ENCODE peak calls at places on chromosomes 2 and 18, in eight cellular contexts. N, M, B, K, A, O, F and U are unnamed samples.

GRCh38 chr2:62149708-62150107 is 46.2 kb upstream of the B3GNT2 start:
- DNase-seq in N (no peak), M (no peak), B (no peak), K (no peak), A (peak), O (no peak), F (no peak), U (peak)

GRCh38 chr2:10237392-10238321 is 65.0 kb upstream of the HPCAL1 start:
- DNase-seq in N (no peak), M (no peak), B (no peak), K (no peak), A (no peak), O (peak), F (no peak), U (no peak)

GRCh38 chr2:233867993-233868532 is at the start of gene MSL3B:
- DNase-seq in N (peak), M (peak), B (peak), K (peak), A (peak), O (no peak), F (peak), U (peak)

GRCh38 chr2:6310186-6310909 is 555.4 kb downstream of the CMPK2 start:
- DNase-seq in N (no peak), M (peak), B (no peak), K (no peak), A (no peak), O (no peak), F (no peak), U (no peak)

GRCh38 chr2:145845207-145845894 is 1325.4 kb upstream of the ZEB2 start:
- DNase-seq in N (no peak), M (peak), B (no peak), K (no peak), A (no peak), O (no peak), F (no peak), U (peak)

GRCh38 chr2:8456149-8457091 is 225.4 kb upstream of the ID2 start:
- DNase-seq in N (no peak), M (no peak), B (no peak), K (no peak), A (no peak), O (peak), F (peak), U (no peak)

GRCh38 chr2:207748993-207749392 is 20.7 kb downstream of the FZD5 start:
- DNase-seq in N (no peak), M (no peak), B (no peak), K (no peak), A (no peak), O (no peak), F (no peak), U (no peak)

GRCh38 chr2:103159018-103159417 is 397.2 kb downstream of the TMEM182 start:
- DNase-seq in N (no peak), M (no peak), B (no peak), K (peak), A (no peak), O (no peak), F (no peak), U (no peak)

GRCh38 chr2:88489181-88489580 is 36.7 kb upstream of the FOXI3 start:
- DNase-seq in N (no peak), M (peak), B (no peak), K (no peak), A (no peak), O (no peak), F (no peak), U (no peak)

GRCh38 chr2:66432801-66433694 is 1.9 kb upstream of the MEIS1 start:
- DNase-seq in N (peak), M (peak), B (no peak), K (peak), A (peak), O (peak), F (no peak), U (peak)

GRCh38 chr2:132760405-132760804 is 90.4 kb upstream of the LYPD1 start:
- DNase-seq in N (no peak), M (no peak), B (no peak), K (no peak), A (no peak), O (no peak), F (no peak), U (no peak)

GRCh38 chr18:14997367-14997766 is 249.4 kb downstream of the ANKRD30B start:
- DNase-seq in N (no peak), M (no peak), B (no peak), K (no peak), A (no peak), O (peak), F (no peak), U (no peak)

GRCh38 chr18:5103286-5103685 is 93.8 kb downstream of the AKAIN1 start:
- DNase-seq in N (no peak), M (no peak), B (no peak), K (no peak), A (no peak), O (no peak), F (no peak), U (no peak)

GRCh38 chr2:219461061-219461514 is 26.4 kb downstream of the SPEG start:
- DNase-seq in N (no peak), M (no peak), B (no peak), K (peak), A (no peak), O (peak), F (no peak), U (no peak)

GRCh38 chr2:13682878-13683277 is 949.6 kb upstream of the LRATD1 start:
- DNase-seq in N (no peak), M (no peak), B (no peak), K (no peak), A (peak), O (no peak), F (no peak), U (peak)

GRCh38 chr18:26440644-26441043 is 107.7 kb downstream of the KCTD1 start:
- DNase-seq in N (no peak), M (no peak), B (no peak), K (no peak), A (no peak), O (no peak), F (no peak), U (no peak)

GRCh38 chr2:179129574-179130238 is 79.8 kb upstream of the CCDC141 start:
- DNase-seq in N (no peak), M (no peak), B (no peak), K (peak), A (peak), O (no peak), F (no peak), U (peak)

GRCh38 chr18:69941183-69941582 is 6.5 kb downstream of the CD226 start:
- DNase-seq in N (no peak), M (no peak), B (no peak), K (no peak), A (no peak), O (no peak), F (no peak), U (no peak)

GRCh38 chr2:200786826-200787225 is 24.9 kb upstream of the BZW1 start:
- DNase-seq in N (no peak), M (no peak), B (no peak), K (no peak), A (peak), O (no peak), F (no peak), U (peak)

GRCh38 chr2:112705576-112705975 is 15.2 kb upstream of the NT5DC4 start:
- DNase-seq in N (no peak), M (no peak), B (no peak), K (no peak), A (no peak), O (no peak), F (no peak), U (no peak)

GRCh38 chr2:168138369-168138768 is 109.0 kb downstream of the STK39 start:
- DNase-seq in N (no peak), M (no peak), B (no peak), K (no peak), A (no peak), O (no peak), F (no peak), U (peak)

GRCh38 chr2:134253117-134253704 is 661 bp upstream of the MGAT5 start:
- DNase-seq in N (no peak), M (no peak), B (no peak), K (no peak), A (no peak), O (no peak), F (no peak), U (no peak)

GRCh38 chr18:14941256-14941655 is 193.3 kb downstream of the ANKRD30B start:
- DNase-seq in N (no peak), M (no peak), B (no peak), K (no peak), A (no peak), O (no peak), F (no peak), U (no peak)

GRCh38 chr2:226660524-226660923 is 139.1 kb downstream of the IRS1 start:
- DNase-seq in N (no peak), M (no peak), B (no peak), K (peak), A (peak), O (no peak), F (no peak), U (peak)

GRCh38 chr2:172950565-172950964 is 125.1 kb upstream of the MAP3K20 start:
- DNase-seq in N (no peak), M (no peak), B (no peak), K (no peak), A (no peak), O (no peak), F (no peak), U (no peak)

GRCh38 chr2:178220814-178221213 is 26.5 kb downstream of the OSBPL6 start:
- DNase-seq in N (no peak), M (no peak), B (no peak), K (no peak), A (no peak), O (no peak), F (no peak), U (no peak)

GRCh38 chr2:174877796-174878195 is 113.5 kb upstream of the CHRNA1 start:
- DNase-seq in N (no peak), M (no peak), B (no peak), K (no peak), A (no peak), O (no peak), F (no peak), U (no peak)

GRCh38 chr18:59667488-59667887 is 29.7 kb downstream of the CCBE1 start:
- DNase-seq in N (no peak), M (no peak), B (no peak), K (no peak), A (no peak), O (no peak), F (no peak), U (no peak)

GRCh38 chr2:38933653-38934052 is 44.0 kb downstream of the ARHGEF33 start:
- DNase-seq in N (no peak), M (no peak), B (no peak), K (peak), A (peak), O (no peak), F (no peak), U (peak)

GRCh38 chr2:236641051-236641450 is 71.4 kb downstream of the ACKR3 start:
- DNase-seq in N (no peak), M (no peak), B (no peak), K (no peak), A (no peak), O (no peak), F (no peak), U (no peak)

GRCh38 chr2:58594175-58594574 is 353.1 kb upstream of the FANCL start:
- DNase-seq in N (no peak), M (peak), B (no peak), K (peak), A (peak), O (no peak), F (no peak), U (no peak)

GRCh38 chr2:132667716-132668115 is 2.3 kb downstream of the LYPD1 start:
- DNase-seq in N (no peak), M (no peak), B (no peak), K (no peak), A (no peak), O (no peak), F (no peak), U (no peak)

GRCh38 chr2:22276696-22277095 is 1108.3 kb upstream of the KLHL29 start:
- DNase-seq in N (no peak), M (no peak), B (no peak), K (no peak), A (no peak), O (no peak), F (no peak), U (no peak)

GRCh38 chr2:26640781-26641564 is at the start of gene CIB4:
- DNase-seq in N (no peak), M (no peak), B (no peak), K (no peak), A (no peak), O (no peak), F (no peak), U (no peak)

GRCh38 chr2:85958731-85959130 is 69.9 kb upstream of the ST3GAL5 start:
- DNase-seq in N (no peak), M (no peak), B (no peak), K (no peak), A (no peak), O (no peak), F (no peak), U (no peak)

GRCh38 chr2:69779258-69779989 is 37.5 kb downstream of the ANXA4 start:
- DNase-seq in N (no peak), M (no peak), B (no peak), K (peak), A (peak), O (no peak), F (no peak), U (no peak)

GRCh38 chr18:58309610-58310239 is 265.7 kb downstream of the NEDD4L start:
- DNase-seq in N (no peak), M (no peak), B (no peak), K (no peak), A (no peak), O (no peak), F (no peak), U (no peak)

GRCh38 chr2:183010112-183010511 is 28.1 kb downstream of the NCKAP1 start:
- DNase-seq in N (peak), M (no peak), B (no peak), K (peak), A (peak), O (no peak), F (no peak), U (peak)

GRCh38 chr2:113877651-113878594 is 12.0 kb upstream of the ACTR3 start:
- DNase-seq in N (no peak), M (no peak), B (no peak), K (no peak), A (peak), O (no peak), F (no peak), U (peak)